ENCODE peak calls at places on chromosomes 2 and 18, in four cellular contexts. P is HepG2, L is HCT116, W is K562. H is an unnamed sample.

GRCh38 chr2:154603682-154604081 is 94.8 kb upstream of the KCNJ3 start:
- DNase-seq in P (no peak), L (no peak), W (no peak), H (no peak)

GRCh38 chr2:111042772-111043771 is 77.6 kb upstream of the BCL2L11 start:
- DNase-seq in P (no peak), L (no peak), W (no peak), H (no peak)

GRCh38 chr18:47749195-47749973 is 181.1 kb downstream of the SMAD2 start:
- DNase-seq in W (peak), L (peak), P (peak), H (peak)

GRCh38 chr2:241867776-241868420 is 1.6 kb upstream of the RTP5 start:
- DNase-seq in P (no peak), L (no peak), W (no peak), H (no peak)

GRCh38 chr2:238834982-238835381 is 12.9 kb upstream of the TWIST2 start:
- DNase-seq in P (no peak), W (no peak), L (no peak), H (no peak)

GRCh38 chr2:46230115-46230571 is 67.1 kb upstream of the EPAS1 start:
- DNase-seq in W (no peak), L (no peak), P (peak), H (no peak)

GRCh38 chr2:218570850-218571249 is 2.2 kb downstream of the CNOT9 start:
- DNase-seq in W (no peak), L (no peak), P (no peak), H (no peak)

GRCh38 chr18:43751203-43751602 is 473.9 kb upstream of the SYT4 start:
- DNase-seq in P (no peak), L (no peak), W (no peak), H (no peak)

GRCh38 chr2:105557021-105557420 is 158.2 kb upstream of the FHL2 start:
- DNase-seq in L (no peak), P (no peak), W (no peak), H (no peak)

GRCh38 chr2:203940039-203940438 is 3.5 kb downstream of the ICOS start:
- DNase-seq in P (no peak), W (no peak), L (no peak), H (no peak)

GRCh38 chr2:236610991-236611821 is 41.6 kb downstream of the ACKR3 start:
- DNase-seq in P (no peak), W (no peak), L (no peak), H (no peak)

GRCh38 chr2:239648607-239649006 is 247.8 kb upstream of the HDAC4 start:
- DNase-seq in P (no peak), W (no peak), L (no peak), H (no peak)

GRCh38 chr2:153872311-153873061 is 764 bp downstream of the GALNT13 start:
- DNase-seq in P (no peak), W (no peak), L (no peak), H (no peak)

GRCh38 chr2:241813080-241813805 is 4.2 kb downstream of the NEU4 start:
- DNase-seq in L (no peak), P (no peak), W (no peak), H (no peak)

GRCh38 chr2:233413529-233414272 is 59.4 kb downstream of the DGKD start:
- DNase-seq in W (no peak), L (peak), P (peak), H (no peak)

GRCh38 chr2:43142921-43143438 is 83.4 kb downstream of the ZFP36L2 start:
- DNase-seq in W (peak), L (peak), P (peak), H (no peak)

GRCh38 chr2:133497261-133497893 is 70.9 kb downstream of the NCKAP5 start:
- DNase-seq in L (no peak), P (no peak), W (no peak), H (no peak)

GRCh38 chr2:43948370-43948769 is 47.4 kb downstream of the LRPPRC start:
- DNase-seq in P (no peak), W (no peak), L (no peak), H (no peak)

GRCh38 chr2:203061346-203061745 is 46.7 kb downstream of the NBEAL1 start:
- DNase-seq in W (no peak), P (peak), L (no peak), H (no peak)

GRCh38 chr2:83615491-83615890 is 843.6 kb downstream of the SUCLG1 start:
- DNase-seq in W (no peak), P (no peak), L (no peak), H (no peak)

GRCh38 chr2:166375736-166376487 is at the start of gene SCN9A:
- DNase-seq in P (peak), L (no peak), W (peak), H (no peak)

GRCh38 chr2:200338692-200339091 is 32.2 kb downstream of the SPATS2L start:
- DNase-seq in W (no peak), L (no peak), P (peak), H (no peak)

GRCh38 chr2:232549655-232550350 is 554 bp downstream of the TIGD1 start:
- DNase-seq in L (no peak), P (no peak), W (no peak), H (no peak)

GRCh38 chr2:42933824-42934254 is 141.5 kb upstream of the HAAO start:
- DNase-seq in W (no peak), P (no peak), L (no peak), H (no peak)

GRCh38 chr18:80112623-80113248 is 3.7 kb downstream of the ADNP2 start:
- DNase-seq in P (peak), L (no peak), W (peak), H (no peak)

GRCh38 chr2:144477281-144477942 is 42.5 kb downstream of the ZEB2 start:
- DNase-seq in W (no peak), L (no peak), P (no peak), H (no peak)

GRCh38 chr2:84427235-84428138 is 31.6 kb downstream of the SUCLG1 start:
- DNase-seq in W (no peak), L (no peak), P (peak), H (no peak)

GRCh38 chr18:12287131-12287681 is 20.8 kb upstream of the TUBB6 start:
- DNase-seq in W (no peak), P (no peak), L (no peak), H (no peak)

DNA sequence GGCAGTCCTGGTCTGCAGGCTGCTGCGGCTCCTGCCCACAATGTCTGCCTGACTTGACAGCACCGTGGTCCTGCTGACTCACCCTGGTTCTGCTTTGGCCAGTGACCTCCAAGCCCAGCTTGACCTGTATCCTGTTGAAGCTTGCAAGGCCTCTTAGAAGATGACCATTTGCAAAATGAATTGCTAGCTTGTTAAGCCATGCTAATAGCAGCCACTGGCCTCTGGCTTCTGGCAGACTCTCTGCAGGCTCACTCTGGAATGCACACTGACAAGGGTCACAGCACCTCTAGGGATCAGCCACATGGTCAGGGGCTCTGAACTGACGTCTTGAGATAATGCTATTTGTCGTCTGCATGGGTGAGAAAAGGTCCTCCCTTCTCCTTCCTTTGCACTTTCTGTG is 25.9 kb downstream of the CNGA3 start:
- DNase-seq in P (no peak), L (no peak), W (no peak), H (no peak)
- TF ChIP-seq TCF7L2 in P (no peak), L (no peak), W (no peak), H (no peak)

DNA sequence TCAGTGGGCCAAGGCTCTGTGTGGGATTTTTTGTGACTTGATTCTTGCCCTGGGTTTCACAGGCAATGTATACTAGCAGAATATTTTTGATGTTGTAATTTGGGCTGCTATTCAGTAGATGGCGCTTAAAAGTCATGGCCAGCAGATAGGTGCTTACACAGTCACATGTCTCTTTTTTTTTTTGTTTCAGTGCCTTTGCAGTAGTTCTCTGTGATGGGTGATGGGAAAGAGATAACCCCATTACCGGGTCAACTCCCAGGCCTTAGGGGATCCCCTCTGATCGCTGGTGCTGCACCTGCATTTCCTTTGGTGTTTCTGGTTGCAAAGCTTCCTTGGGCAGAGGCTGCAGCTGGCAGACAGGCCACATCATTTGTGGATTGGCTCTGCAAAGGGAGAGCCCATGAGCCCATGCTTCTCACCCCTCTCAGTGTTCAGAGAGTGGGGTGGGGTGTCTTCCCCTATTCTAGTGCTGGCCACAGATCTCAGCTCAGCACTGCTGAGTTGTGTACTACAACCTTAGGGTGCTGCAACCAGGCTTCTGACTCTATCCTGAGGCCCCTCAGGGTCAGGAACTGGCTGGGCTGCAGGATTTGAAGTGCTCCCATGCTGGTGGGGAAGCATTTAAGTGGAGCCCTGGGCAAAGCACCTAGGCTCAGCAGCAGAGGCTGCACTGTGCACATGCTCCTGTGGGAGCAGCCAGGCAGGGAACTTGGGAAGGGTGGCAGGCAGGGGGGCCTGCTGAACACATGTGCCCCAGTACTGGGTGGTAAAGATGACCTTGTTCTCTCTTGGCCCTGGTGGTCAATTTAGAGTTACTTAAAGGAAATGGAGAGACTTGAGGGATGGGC is 219.8 kb upstream of the SPHKAP start:
- DNase-seq in W (no peak), L (no peak), P (no peak), H (no peak)
- TF ChIP-seq TCF7L2 in W (no peak), L (no peak), P (no peak), H (no peak)

GRCh38 chr18:23503967-23504352 is 649 bp downstream of the RMC1 start:
- DNase-seq in P (no peak), L (no peak), W (no peak), H (no peak)
- TF ChIP-seq TCF7L2 in P (no peak), L (no peak), W (no peak), H (no peak)

DNA sequence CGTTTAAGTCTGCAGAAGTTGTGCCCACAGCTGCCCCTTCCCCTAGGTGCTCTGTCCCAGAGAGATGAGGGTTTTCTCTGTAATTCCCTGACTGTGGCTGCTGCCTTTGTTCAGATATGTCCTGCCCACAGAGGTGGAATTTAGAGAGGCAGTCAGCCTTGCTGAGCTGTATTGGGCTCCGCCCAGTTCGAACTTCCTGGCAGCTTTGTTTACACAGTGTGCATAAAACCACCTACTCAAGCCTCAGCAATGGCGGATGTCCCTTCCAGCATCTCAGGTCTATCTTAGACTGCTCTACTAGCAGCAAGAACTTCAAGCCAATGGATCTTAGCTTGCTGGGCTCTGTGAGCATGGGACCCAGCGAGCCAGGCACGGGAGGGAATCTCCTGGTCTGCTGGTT is 48.1 kb downstream of the LHCGR start:
- DNase-seq in P (peak), W (no peak), L (no peak), H (no peak)
- TF ChIP-seq TCF7L2 in P (no peak), W (no peak), L (no peak), H (no peak)

GRCh38 chr2:16275718-16276117 is 335.4 kb downstream of the MYCN start:
- DNase-seq in L (no peak), P (no peak), W (no peak), H (no peak)

GRCh38 chr2:16273111-16273510 is 332.8 kb downstream of the MYCN start:
- DNase-seq in L (no peak), P (no peak), W (no peak), H (no peak)

GRCh38 chr2:16272038-16272788 is 331.9 kb downstream of the MYCN start:
- DNase-seq in P (no peak), L (no peak), W (no peak), H (no peak)

GRCh38 chr2:16277117-16277516 is 336.8 kb downstream of the MYCN start:
- DNase-seq in L (no peak), W (no peak), P (no peak), H (no peak)

DNA sequence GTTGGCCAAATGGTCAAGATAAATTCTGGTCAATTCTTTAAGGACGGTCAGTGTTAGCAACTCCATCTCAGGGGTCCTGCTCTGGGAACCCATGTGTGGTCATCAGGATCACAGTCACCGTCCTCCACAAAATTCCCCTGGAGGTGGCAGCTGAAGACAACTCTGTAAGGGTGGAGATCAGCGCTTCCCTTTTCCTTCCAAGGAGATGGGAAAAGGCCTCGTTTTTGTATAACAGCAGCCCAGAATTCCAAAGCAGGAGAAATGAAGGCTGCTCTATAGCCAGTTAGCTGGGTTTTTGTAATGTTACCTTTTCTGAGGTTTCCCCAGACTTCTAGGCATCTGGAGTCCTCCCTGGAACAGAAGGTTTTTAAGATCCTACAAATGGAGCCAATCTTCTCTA is 334.8 kb downstream of the MYCN start:
- DNase-seq in P (no peak), L (no peak), W (no peak), H (no peak)
- TF ChIP-seq TCF7L2 in P (no peak), L (no peak), W (no peak), H (no peak)

DNA sequence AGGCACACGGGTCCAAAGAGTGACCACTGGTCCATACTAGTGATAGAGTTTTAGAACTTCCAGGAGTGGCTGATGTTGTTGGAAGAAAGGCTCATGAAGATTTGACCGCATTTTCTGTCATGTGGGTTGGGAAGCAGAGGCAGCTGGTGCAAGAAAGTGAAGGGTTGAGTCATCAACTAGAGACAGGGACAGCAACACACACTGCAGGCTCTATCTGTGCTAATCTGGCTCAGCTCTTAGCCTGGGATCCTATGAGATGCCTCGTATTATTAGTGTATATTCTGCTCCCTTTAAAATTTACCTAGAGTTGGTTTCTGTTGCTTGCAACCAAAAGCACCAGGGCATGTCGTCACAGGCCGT is 2.5 kb upstream of the SH3RF3 start:
- DNase-seq in L (no peak), P (no peak), W (no peak), H (no peak)
- TF ChIP-seq TCF7L2 in L (no peak), P (no peak), W (no peak), H (no peak)

DNA sequence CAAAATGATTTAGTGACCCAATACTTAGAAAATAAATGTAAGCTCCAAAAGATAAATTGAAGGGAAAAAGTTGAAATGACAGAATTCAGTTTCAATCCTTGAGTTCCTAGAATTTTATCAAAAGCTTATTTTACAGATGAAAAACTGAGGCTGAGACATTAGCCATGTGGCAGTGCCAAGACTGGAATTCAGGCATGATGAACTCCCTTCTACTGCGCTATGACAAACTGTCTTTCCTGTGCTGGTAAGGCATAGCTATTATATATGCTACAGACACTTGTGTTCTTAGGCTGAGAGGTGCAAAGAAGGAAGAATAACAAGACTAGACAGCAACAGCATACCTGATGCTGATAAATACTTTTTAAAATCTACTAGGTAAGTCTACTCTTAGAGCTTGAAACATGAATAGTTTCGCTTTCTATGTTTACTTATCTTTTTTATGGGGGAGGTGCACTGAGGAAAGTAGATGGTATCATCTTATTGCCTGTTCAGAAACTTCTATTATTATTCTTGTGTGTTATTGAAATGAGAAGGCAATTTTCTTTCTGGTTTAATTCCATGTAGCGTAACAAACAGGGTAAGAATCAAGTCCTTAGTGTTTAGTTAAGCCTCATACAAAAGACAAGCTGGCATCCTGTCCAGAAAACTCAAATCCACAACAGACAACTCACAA is 1.8 kb downstream of the TTC32 start:
- DNase-seq in W (no peak), P (peak), L (no peak), H (no peak)
- TF ChIP-seq TCF7L2 in W (no peak), P (no peak), L (no peak), H (no peak)

GRCh38 chr2:96870631-96871255 is 863 bp upstream of the SEMA4C start:
- DNase-seq in P (no peak), L (no peak), W (peak), H (no peak)

GRCh38 chr2:96868555-96869280 is 1.2 kb downstream of the SEMA4C start:
- DNase-seq in W (peak), L (peak), P (peak), H (no peak)

GRCh38 chr2:96867756-96868554 is 1.9 kb downstream of the SEMA4C start:
- DNase-seq in L (no peak), W (no peak), P (no peak), H (no peak)

GRCh38 chr2:96869824-96870630 is at the start of gene SEMA4C:
- DNase-seq in L (no peak), P (no peak), W (peak), H (no peak)

DNA sequence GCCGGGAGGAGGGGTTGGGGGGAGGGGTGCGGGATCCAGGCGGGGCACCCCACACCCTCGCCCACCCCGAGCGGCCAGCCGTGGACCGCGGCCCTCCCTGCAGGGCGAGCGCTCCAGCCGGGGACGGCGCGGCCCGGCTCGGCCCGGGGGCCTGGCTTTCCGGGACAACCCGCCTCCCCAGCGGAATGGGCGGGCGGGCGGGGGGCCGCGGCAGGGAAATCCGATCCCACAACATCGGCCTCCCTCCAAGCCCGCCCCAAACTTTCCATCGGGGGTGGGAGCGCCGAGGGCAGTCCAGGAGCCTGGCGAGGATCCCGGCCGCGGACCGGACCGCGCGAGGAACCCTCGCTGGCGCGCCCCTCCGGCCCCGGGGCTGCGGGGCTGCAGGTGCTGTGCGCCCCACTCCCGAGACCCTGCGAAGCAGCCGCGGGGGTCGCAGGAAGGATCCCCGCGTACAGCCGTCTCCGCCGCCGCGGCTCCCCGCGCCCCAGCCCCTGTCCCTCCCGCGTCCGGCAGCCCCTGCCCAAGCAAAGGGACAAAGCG is 528 bp downstream of the SEMA4C start:
- DNase-seq in P (peak), W (peak), L (peak), H (no peak)
- TF ChIP-seq TCF7L2 in P (no peak), W (no peak), L (no peak), H (no peak)

GRCh38 chr2:46471-47345 is at the start of gene FAM110C:
- DNase-seq in P (peak), L (no peak), W (no peak), H (no peak)
- TF ChIP-seq TCF7L2 in P (no peak), L (peak), W (no peak), H (no peak)

H was measured in Panc1.